ENCODE peak calls at places on chromosomes 4 and X, in five cellular contexts. E is NCI-H2081; H is RWPE1; F is NCI-H1417 treated with DMSO at 0.1 percent for 48 hours; U is activated T-cell treated with anti-CD3 and anti-CD28 coated beads, Interleukin-2, amount 50 U/mL, for 72 hours. R is an unnamed sample.
A peak's percentile ranks its signal among the peaks of the same experiment; 100 is the strongest.

GRCh38 chr4:72295966-72296557 is 264.3 kb downstream of the NPFFR2 start:
- DNase-seq in E (peak; percentile 31), H (peak; percentile 31), F (no peak), U (no peak), R (peak; percentile 2)

GRCh38 chr4:145805490-145805889 is 125.5 kb downstream of the C4orf51 start:
- DNase-seq in E (no peak), H (no peak), F (no peak), U (no peak), R (no peak)

GRCh38 chr4:81106150-81106549 is 75.6 kb downstream of the BMP3 start:
- DNase-seq in E (no peak), H (no peak), F (no peak), U (no peak), R (no peak)

GRCh38 chr4:148540622-148541326 is 98.6 kb upstream of the NR3C2 start:
- DNase-seq in E (no peak), H (no peak), F (no peak), U (no peak), R (no peak)

GRCh38 chr4:78568640-78569261 is 17.2 kb downstream of the ANXA3 start:
- DNase-seq in E (no peak), H (no peak), F (no peak), U (no peak), R (no peak)

GRCh38 chrX:123254457-123254856 is 70.4 kb downstream of the GRIA3 start:
- DNase-seq in E (no peak), H (no peak), F (no peak), U (no peak), R (no peak)

GRCh38 chr4:17924189-17924588 is 97.4 kb downstream of the LCORL start:
- DNase-seq in E (no peak), H (no peak), F (no peak), U (no peak), R (no peak)

GRCh38 chr4:126777649-126778048 is 855.1 kb upstream of the INTU start:
- DNase-seq in E (no peak), H (peak; percentile 23), F (no peak), U (no peak), R (no peak)

GRCh38 chrX:9909254-9909653 is 57.9 kb upstream of the CLDN34 start:
- DNase-seq in E (no peak), H (no peak), F (no peak), U (no peak), R (no peak)

GRCh38 chrX:19673334-19674040 is 158.2 kb upstream of the MAP3K15 start:
- DNase-seq in E (no peak), H (peak; percentile 67), F (no peak), U (no peak), R (no peak)

GRCh38 chr4:164095313-164096110 is 601.0 kb downstream of the TMA16 start:
- DNase-seq in E (no peak), H (no peak), F (no peak), U (no peak), R (no peak)

GRCh38 chr4:73815145-73815544 is 21.3 kb upstream of the CXCL6 start:
- DNase-seq in E (no peak), H (no peak), F (no peak), U (no peak), R (no peak)

GRCh38 chr4:82797591-82798081 is 960 bp downstream of the SCD5 start:
- DNase-seq in E (no peak), H (peak; percentile 36), F (no peak), U (peak; percentile 18), R (no peak)

GRCh38 chr4:149371021-149371420 is 444.6 kb downstream of the IQCM start:
- DNase-seq in E (peak; percentile 34), H (peak; percentile 56), F (no peak), U (no peak), R (no peak)

GRCh38 chrX:143873343-143873742 is 10.5 kb upstream of the UBE2NL start:
- DNase-seq in E (no peak), H (peak; percentile 20), F (no peak), U (no peak), R (no peak)

GRCh38 chrX:23525531-23525930 is 141.8 kb upstream of the PRDX4 start:
- DNase-seq in E (no peak), H (no peak), F (no peak), U (no peak), R (no peak)

GRCh38 chr4:2771264-2771663 is 15.1 kb upstream of the TNIP2 start:
- DNase-seq in E (no peak), H (no peak), F (no peak), U (no peak), R (no peak)

GRCh38 chr4:83197555-83198235 is 83.2 kb upstream of the PLAC8 start:
- DNase-seq in E (no peak), H (no peak), F (no peak), U (no peak), R (no peak)

GRCh38 chr4:99998062-99998880 is 48.2 kb upstream of the H2AZ1 start:
- DNase-seq in E (peak; percentile 15), H (peak; percentile 34), F (peak; percentile 25), U (no peak), R (no peak)

GRCh38 chrX:140608111-140608510 is 101.4 kb upstream of the LINC00632 start:
- DNase-seq in E (no peak), H (no peak), F (no peak), U (no peak), R (no peak)

GRCh38 chr4:38765391-38765790 is 17.4 kb downstream of the TLR10 start:
- DNase-seq in E (no peak), H (no peak), F (no peak), U (no peak), R (no peak)

GRCh38 chr4:37792241-37792640 is 34.2 kb upstream of the PGM2 start:
- DNase-seq in E (no peak), H (no peak), F (no peak), U (no peak), R (no peak)

GRCh38 chr4:160110891-160111290 is 1008.0 kb downstream of the RAPGEF2 start:
- DNase-seq in E (no peak), H (no peak), F (no peak), U (no peak), R (no peak)

GRCh38 chr4:87409420-87409939 is 12.9 kb upstream of the NUDT9 start:
- DNase-seq in E (no peak), H (no peak), F (no peak), U (no peak), R (no peak)